ENCODE peak calls at places on chromosomes 3 and 15, in eight cellular contexts. One of them, this sample, is unnamed.

GRCh38 chr3:150370129-150370602 is 37.9 kb upstream of the TSC22D2 start:
- DNase-seq in PC-3: peak; percentile 96
- DNase-seq in GM23248: peak; percentile 99
- DNase-seq in neural progenitor cell: peak; percentile 79
- DNase-seq in uterus: peak; percentile 35
- DNase-seq in left ventricle myocardium inferior: no peak
- DNase-seq in CD8-positive, alpha-beta T cell: no peak
- DNase-seq in kidney: no peak
- DNase-seq in this sample: peak; percentile 97

GRCh38 chr3:64131755-64132154 is 93.5 kb downstream of the PRICKLE2 start:
- DNase-seq in left ventricle myocardium inferior: no peak
- DNase-seq in CD8-positive, alpha-beta T cell: no peak
- DNase-seq in neural progenitor cell: no peak
- DNase-seq in kidney: no peak
- DNase-seq in PC-3: no peak
- DNase-seq in GM23248: no peak
- DNase-seq in uterus: no peak
- DNase-seq in this sample: peak; percentile 32

GRCh38 chr15:89766357-89767311 is 9.5 kb upstream of the MESP2 start:
- DNase-seq in neural progenitor cell: no peak
- DNase-seq in GM23248: no peak
- DNase-seq in CD8-positive, alpha-beta T cell: no peak
- DNase-seq in kidney: peak; percentile 70
- DNase-seq in left ventricle myocardium inferior: peak; percentile 54
- DNase-seq in PC-3: no peak
- DNase-seq in uterus: no peak
- DNase-seq in this sample: no peak

GRCh38 chr15:30978328-30978727 is 13.1 kb downstream of the MTMR10 start:
- DNase-seq in kidney: no peak
- DNase-seq in GM23248: no peak
- DNase-seq in PC-3: no peak
- DNase-seq in uterus: no peak
- DNase-seq in neural progenitor cell: no peak
- DNase-seq in CD8-positive, alpha-beta T cell: no peak
- DNase-seq in left ventricle myocardium inferior: no peak
- DNase-seq in this sample: no peak

GRCh38 chr3:130276203-130276803 is 69.2 kb upstream of the COL6A5 start:
- DNase-seq in kidney: no peak
- DNase-seq in CD8-positive, alpha-beta T cell: no peak
- DNase-seq in PC-3: peak; percentile 65
- DNase-seq in neural progenitor cell: peak; percentile 65
- DNase-seq in left ventricle myocardium inferior: no peak
- DNase-seq in GM23248: peak; percentile 70
- DNase-seq in uterus: no peak
- DNase-seq in this sample: peak; percentile 90

GRCh38 chr15:65049418-65049840 is 4.2 kb downstream of the SLC51B start:
- DNase-seq in kidney: peak; percentile 95
- DNase-seq in uterus: peak; percentile 84
- DNase-seq in neural progenitor cell: peak; percentile 98
- DNase-seq in left ventricle myocardium inferior: peak; percentile 90
- DNase-seq in PC-3: peak; percentile 93
- DNase-seq in CD8-positive, alpha-beta T cell: peak; percentile 63
- DNase-seq in GM23248: peak; percentile 93
- DNase-seq in this sample: peak; percentile 97

GRCh38 chr3:125076464-125076863 is 20.7 kb upstream of the HEG1 start:
- DNase-seq in kidney: no peak
- DNase-seq in CD8-positive, alpha-beta T cell: no peak
- DNase-seq in uterus: no peak
- DNase-seq in GM23248: no peak
- DNase-seq in neural progenitor cell: no peak
- DNase-seq in left ventricle myocardium inferior: no peak
- DNase-seq in PC-3: no peak
- DNase-seq in this sample: no peak

GRCh38 chr3:64342940-64343691 is 117.8 kb upstream of the PRICKLE2 start:
- DNase-seq in GM23248: peak; percentile 83
- DNase-seq in PC-3: peak; percentile 71
- DNase-seq in uterus: no peak
- DNase-seq in CD8-positive, alpha-beta T cell: no peak
- DNase-seq in kidney: no peak
- DNase-seq in left ventricle myocardium inferior: no peak
- DNase-seq in neural progenitor cell: peak; percentile 40
- DNase-seq in this sample: peak; percentile 95

GRCh38 chr3:154862265-154862664 is 217.9 kb upstream of the MME start:
- DNase-seq in GM23248: peak; percentile 5
- DNase-seq in neural progenitor cell: no peak
- DNase-seq in uterus: no peak
- DNase-seq in PC-3: peak; percentile 26
- DNase-seq in kidney: no peak
- DNase-seq in left ventricle myocardium inferior: no peak
- DNase-seq in CD8-positive, alpha-beta T cell: no peak
- DNase-seq in this sample: peak; percentile 28

GRCh38 chr15:100588638-100589242 is 13.2 kb downstream of the LINS1 start:
- DNase-seq in kidney: no peak
- DNase-seq in neural progenitor cell: peak; percentile 35
- DNase-seq in uterus: no peak
- DNase-seq in CD8-positive, alpha-beta T cell: no peak
- DNase-seq in left ventricle myocardium inferior: no peak
- DNase-seq in GM23248: no peak
- DNase-seq in PC-3: peak; percentile 50
- DNase-seq in this sample: no peak

GRCh38 chr3:23992051-23992628 is 47.1 kb downstream of the NR1D2 start:
- DNase-seq in GM23248: peak; percentile 74
- DNase-seq in left ventricle myocardium inferior: no peak
- DNase-seq in PC-3: peak; percentile 14
- DNase-seq in kidney: no peak
- DNase-seq in neural progenitor cell: peak; percentile 25
- DNase-seq in CD8-positive, alpha-beta T cell: no peak
- DNase-seq in uterus: peak; percentile 29
- DNase-seq in this sample: no peak

GRCh38 chr3:85081191-85081895 is 122.6 kb downstream of the CADM2 start:
- DNase-seq in CD8-positive, alpha-beta T cell: no peak
- DNase-seq in GM23248: no peak
- DNase-seq in left ventricle myocardium inferior: no peak
- DNase-seq in PC-3: peak; percentile 6
- DNase-seq in kidney: no peak
- DNase-seq in uterus: no peak
- DNase-seq in neural progenitor cell: peak; percentile 20
- DNase-seq in this sample: no peak

GRCh38 chr3:190044142-190044541 is 76.6 kb downstream of the P3H2 start:
- DNase-seq in left ventricle myocardium inferior: no peak
- DNase-seq in PC-3: no peak
- DNase-seq in kidney: no peak
- DNase-seq in CD8-positive, alpha-beta T cell: no peak
- DNase-seq in GM23248: peak; percentile 82
- DNase-seq in neural progenitor cell: no peak
- DNase-seq in uterus: no peak
- DNase-seq in this sample: no peak

GRCh38 chr15:57698243-57698642 is 8.3 kb upstream of the POLR2M start:
- DNase-seq in kidney: no peak
- DNase-seq in uterus: no peak
- DNase-seq in CD8-positive, alpha-beta T cell: no peak
- DNase-seq in left ventricle myocardium inferior: no peak
- DNase-seq in GM23248: no peak
- DNase-seq in neural progenitor cell: no peak
- DNase-seq in PC-3: no peak
- DNase-seq in this sample: no peak

GRCh38 chr3:27939940-27940339 is 217.8 kb upstream of the EOMES start:
- DNase-seq in neural progenitor cell: peak; percentile 2
- DNase-seq in kidney: no peak
- DNase-seq in left ventricle myocardium inferior: no peak
- DNase-seq in GM23248: peak; percentile 80
- DNase-seq in uterus: no peak
- DNase-seq in PC-3: no peak
- DNase-seq in CD8-positive, alpha-beta T cell: no peak
- DNase-seq in this sample: peak; percentile 6

GRCh38 chr3:166837535-166837934 is 542.6 kb downstream of the ZBBX start:
- DNase-seq in kidney: no peak
- DNase-seq in left ventricle myocardium inferior: no peak
- DNase-seq in neural progenitor cell: peak; percentile 66
- DNase-seq in uterus: no peak
- DNase-seq in GM23248: no peak
- DNase-seq in PC-3: peak; percentile 66
- DNase-seq in CD8-positive, alpha-beta T cell: no peak
- DNase-seq in this sample: no peak

GRCh38 chr3:72034956-72035355 is 250.0 kb upstream of the PROK2 start:
- DNase-seq in uterus: no peak
- DNase-seq in GM23248: no peak
- DNase-seq in left ventricle myocardium inferior: no peak
- DNase-seq in CD8-positive, alpha-beta T cell: no peak
- DNase-seq in kidney: no peak
- DNase-seq in neural progenitor cell: no peak
- DNase-seq in PC-3: no peak
- DNase-seq in this sample: no peak
- H3K4me1 ChIP-seq in uterus: no peaks in the 10 kb centered on the region
- H3K4me1 ChIP-seq in GM23248: peaks cover 12% of the 10 kb centered on the region
- H3K4me1 ChIP-seq in left ventricle myocardium inferior: no peaks in the 10 kb centered on the region
- H3K4me1 ChIP-seq in CD8-positive, alpha-beta T cell: no peaks in the 10 kb centered on the region
- H3K4me1 ChIP-seq in kidney: no peaks in the 10 kb centered on the region
- H3K4me1 ChIP-seq in neural progenitor cell: peaks cover 5% of the 10 kb centered on the region
- H3K4me1 ChIP-seq in PC-3: no peaks in the 10 kb centered on the region
- H3K4me1 ChIP-seq in this sample: peaks cover 8% of the 10 kb centered on the region

GRCh38 chr3:3686907-3687648 is 112.2 kb upstream of the LRRN1 start:
- DNase-seq in uterus: no peak
- DNase-seq in CD8-positive, alpha-beta T cell: no peak
- DNase-seq in kidney: no peak
- DNase-seq in left ventricle myocardium inferior: no peak
- DNase-seq in GM23248: no peak
- DNase-seq in PC-3: no peak
- DNase-seq in neural progenitor cell: no peak
- DNase-seq in this sample: no peak

GRCh38 chr3:3685721-3686120 is 113.5 kb upstream of the LRRN1 start:
- DNase-seq in kidney: no peak
- DNase-seq in uterus: no peak
- DNase-seq in left ventricle myocardium inferior: no peak
- DNase-seq in PC-3: no peak
- DNase-seq in neural progenitor cell: no peak
- DNase-seq in GM23248: no peak
- DNase-seq in CD8-positive, alpha-beta T cell: no peak
- DNase-seq in this sample: no peak

GRCh38 chr3:3683261-3683660 is 116.0 kb upstream of the LRRN1 start:
- DNase-seq in neural progenitor cell: no peak
- DNase-seq in PC-3: no peak
- DNase-seq in kidney: no peak
- DNase-seq in GM23248: no peak
- DNase-seq in CD8-positive, alpha-beta T cell: no peak
- DNase-seq in left ventricle myocardium inferior: no peak
- DNase-seq in uterus: no peak
- DNase-seq in this sample: no peak
- H3K9me3 ChIP-seq in neural progenitor cell: no peaks in the 10 kb centered on the region
- H3K9me3 ChIP-seq in PC-3: peaks cover 31% of the 10 kb centered on the region
- H3K9me3 ChIP-seq in kidney: no peaks in the 10 kb centered on the region
- H3K9me3 ChIP-seq in GM23248: no peaks in the 10 kb centered on the region
- H3K9me3 ChIP-seq in CD8-positive, alpha-beta T cell: no peaks in the 10 kb centered on the region
- H3K9me3 ChIP-seq in left ventricle myocardium inferior: peaks cover 6% of the 10 kb centered on the region
- H3K9me3 ChIP-seq in uterus: no peaks in the 10 kb centered on the region
- H3K9me3 ChIP-seq in this sample: peaks cover 5% of the 10 kb centered on the region

GRCh38 chr3:71194785-71195184 is 388.7 kb downstream of the FOXP1 start:
- DNase-seq in PC-3: no peak
- DNase-seq in neural progenitor cell: no peak
- DNase-seq in left ventricle myocardium inferior: no peak
- DNase-seq in kidney: no peak
- DNase-seq in uterus: no peak
- DNase-seq in CD8-positive, alpha-beta T cell: no peak
- DNase-seq in GM23248: no peak
- DNase-seq in this sample: no peak
- H3K4me1 ChIP-seq in PC-3: peaks cover 35% of the 10 kb centered on the region
- H3K4me1 ChIP-seq in neural progenitor cell: no peaks in the 10 kb centered on the region
- H3K4me1 ChIP-seq in left ventricle myocardium inferior: peaks cover 14% of the 10 kb centered on the region
- H3K4me1 ChIP-seq in kidney: no peaks in the 10 kb centered on the region
- H3K4me1 ChIP-seq in uterus: no peaks in the 10 kb centered on the region
- H3K4me1 ChIP-seq in CD8-positive, alpha-beta T cell: peaks cover 6% of the 10 kb centered on the region
- H3K4me1 ChIP-seq in GM23248: no peaks in the 10 kb centered on the region
- H3K4me1 ChIP-seq in this sample: no peaks in the 10 kb centered on the region

DNA sequence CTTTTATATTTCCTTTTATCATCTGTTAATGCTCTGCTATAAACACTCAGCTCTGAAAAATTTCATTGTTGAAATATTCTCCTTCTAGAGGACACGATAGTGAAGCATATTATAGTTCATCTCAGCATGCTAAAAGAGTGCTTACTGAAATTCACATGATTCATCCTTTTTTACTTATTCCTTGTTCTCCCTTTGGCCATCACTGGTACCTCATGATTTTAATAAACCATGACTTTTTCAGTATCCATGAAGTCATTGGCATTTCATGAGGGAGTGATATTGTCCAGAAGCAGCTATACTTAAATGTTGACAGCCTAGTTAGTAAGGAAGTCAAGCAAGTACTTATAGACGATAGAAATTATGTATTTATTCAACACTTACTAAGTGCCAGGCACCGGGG is 112.7 kb downstream of the PROS1 start:
- DNase-seq in neural progenitor cell: no peak
- DNase-seq in PC-3: no peak
- DNase-seq in uterus: no peak
- DNase-seq in CD8-positive, alpha-beta T cell: no peak
- DNase-seq in kidney: no peak
- DNase-seq in left ventricle myocardium inferior: no peak
- DNase-seq in GM23248: peak; percentile 4
- DNase-seq in this sample: no peak
- H3K9me3 ChIP-seq in neural progenitor cell: peaks cover 35% of the 10 kb centered on the region
- H3K9me3 ChIP-seq in PC-3: no peaks in the 10 kb centered on the region
- H3K9me3 ChIP-seq in uterus: no peaks in the 10 kb centered on the region
- H3K9me3 ChIP-seq in CD8-positive, alpha-beta T cell: no peaks in the 10 kb centered on the region
- H3K9me3 ChIP-seq in kidney: no peaks in the 10 kb centered on the region
- H3K9me3 ChIP-seq in left ventricle myocardium inferior: no peaks in the 10 kb centered on the region
- H3K9me3 ChIP-seq in GM23248: no peaks in the 10 kb centered on the region
- H3K9me3 ChIP-seq in this sample: peaks cover 3% of the 10 kb centered on the region

GRCh38 chr15:40338921-40339620 is 1.7 kb downstream of the CCDC9B start:
- DNase-seq in left ventricle myocardium inferior: peak; percentile 47
- DNase-seq in uterus: peak; percentile 56
- DNase-seq in kidney: peak; percentile 81
- DNase-seq in GM23248: peak; percentile 95
- DNase-seq in neural progenitor cell: no peak
- DNase-seq in CD8-positive, alpha-beta T cell: no peak
- DNase-seq in PC-3: peak; percentile 99
- DNase-seq in this sample: peak; percentile 86

GRCh38 chr15:40336129-40337122 is 4.3 kb downstream of the CCDC9B start:
- DNase-seq in left ventricle myocardium inferior: no peak
- DNase-seq in uterus: no peak
- DNase-seq in GM23248: no peak
- DNase-seq in kidney: peak; percentile 70
- DNase-seq in PC-3: no peak
- DNase-seq in neural progenitor cell: peak; percentile 60
- DNase-seq in CD8-positive, alpha-beta T cell: no peak
- DNase-seq in this sample: no peak

GRCh38 chr15:40337597-40337996 is 3.1 kb downstream of the CCDC9B start:
- DNase-seq in left ventricle myocardium inferior: no peak
- DNase-seq in PC-3: no peak
- DNase-seq in neural progenitor cell: no peak
- DNase-seq in uterus: peak; percentile 50
- DNase-seq in kidney: peak; percentile 84
- DNase-seq in CD8-positive, alpha-beta T cell: no peak
- DNase-seq in GM23248: no peak
- DNase-seq in this sample: no peak

GRCh38 chr15:40339621-40339945 is 1.2 kb downstream of the CCDC9B start:
- DNase-seq in CD8-positive, alpha-beta T cell: no peak
- DNase-seq in GM23248: no peak
- DNase-seq in neural progenitor cell: no peak
- DNase-seq in uterus: no peak
- DNase-seq in kidney: peak; percentile 72
- DNase-seq in PC-3: no peak
- DNase-seq in left ventricle myocardium inferior: no peak
- DNase-seq in this sample: no peak

GRCh38 chr15:40338041-40338657 is 2.6 kb downstream of the CCDC9B start:
- DNase-seq in GM23248: peak; percentile 56
- DNase-seq in left ventricle myocardium inferior: peak; percentile 79
- DNase-seq in neural progenitor cell: peak; percentile 88
- DNase-seq in kidney: peak; percentile 87
- DNase-seq in uterus: peak; percentile 55
- DNase-seq in CD8-positive, alpha-beta T cell: peak; percentile 54
- DNase-seq in PC-3: peak; percentile 73
- DNase-seq in this sample: peak; percentile 74
- H3K4me1 ChIP-seq in GM23248: peaks cover 54% of the 10 kb centered on the region
- H3K4me1 ChIP-seq in left ventricle myocardium inferior: peaks cover 100% of the 10 kb centered on the region
- H3K4me1 ChIP-seq in neural progenitor cell: peaks cover 11% of the 10 kb centered on the region
- H3K4me1 ChIP-seq in kidney: peaks cover 18% of the 10 kb centered on the region
- H3K4me1 ChIP-seq in uterus: peaks cover 7% of the 10 kb centered on the region
- H3K4me1 ChIP-seq in CD8-positive, alpha-beta T cell: peaks cover 17% of the 10 kb centered on the region
- H3K4me1 ChIP-seq in PC-3: peaks cover 66% of the 10 kb centered on the region
- H3K4me1 ChIP-seq in this sample: peaks cover 73% of the 10 kb centered on the region

This sample was measured in adipocyte.